ENCODE peak calls at places on chromosome 13, in seven cellular contexts. W is foreskin fibroblast, I is cardiac muscle cell, M is AG04450, K is choroid plexus epithelial cell, C is GM23338, S is tibial nerve. F is an unnamed sample.

GRCh38 chr13:46866150-46866549 is 30.7 kb downstream of the HTR2A start:
- DNase-seq in W (peak), I (peak), M (peak), K (peak), C (peak), S (no peak), F (peak)

GRCh38 chr13:40191186-40191980 is 475.1 kb downstream of the FOXO1 start:
- DNase-seq in W (no peak), I (peak), M (no peak), K (peak), C (no peak), S (no peak), F (no peak)

GRCh38 chr13:21696865-21697448 is 26.1 kb downstream of the FGF9 start:
- DNase-seq in W (no peak), I (no peak), M (no peak), K (no peak), C (no peak), S (no peak), F (no peak)

GRCh38 chr13:27018230-27018875 is 153.3 kb downstream of the USP12 start:
- DNase-seq in W (no peak), I (no peak), M (no peak), K (no peak), C (no peak), S (no peak), F (no peak)

GRCh38 chr13:55432814-55433213 is 1707.9 kb upstream of the PRR20A start:
- DNase-seq in W (no peak), I (no peak), M (no peak), K (no peak), C (no peak), S (no peak), F (no peak)

GRCh38 chr13:59112375-59112774 is 1051.4 kb downstream of the DIAPH3 start:
- DNase-seq in W (peak), I (peak), M (peak), K (peak), C (no peak), S (no peak), F (peak)

GRCh38 chr13:46173656-46174055 is 8.3 kb downstream of the LCP1 start:
- DNase-seq in W (no peak), I (no peak), M (no peak), K (no peak), C (no peak), S (no peak), F (no peak)

GRCh38 chr13:106570354-106570822 is 2.5 kb upstream of the ARGLU1 start:
- DNase-seq in W (peak), I (peak), M (no peak), K (peak), C (peak), S (peak), F (peak)

GRCh38 chr13:23684647-23685046 is 114.4 kb downstream of the TNFRSF19 start:
- DNase-seq in W (no peak), I (no peak), M (no peak), K (no peak), C (no peak), S (no peak), F (no peak)

GRCh38 chr13:87677334-87678234 is 6.4 kb downstream of the SLITRK5 start:
- DNase-seq in W (no peak), I (no peak), M (no peak), K (no peak), C (peak), S (no peak), F (no peak)

GRCh38 chr13:87676254-87677042 is 5.3 kb downstream of the SLITRK5 start:
- DNase-seq in W (no peak), I (no peak), M (no peak), K (no peak), C (peak), S (no peak), F (no peak)

GRCh38 chr13:87678353-87678752 is 7.2 kb downstream of the SLITRK5 start:
- DNase-seq in W (no peak), I (no peak), M (no peak), K (no peak), C (no peak), S (no peak), F (no peak)

GRCh38 chr13:87675851-87676250 is 4.7 kb downstream of the SLITRK5 start:
- DNase-seq in W (no peak), I (no peak), M (no peak), K (no peak), C (no peak), S (no peak), F (no peak)

GRCh38 chr13:87677043-87677333 is 5.8 kb downstream of the SLITRK5 start:
- DNase-seq in W (no peak), I (no peak), M (no peak), K (no peak), C (peak), S (no peak), F (no peak)
- H3K4me3 ChIP-seq in W (no peak), I (peak), M (no peak), K (no peak), C (peak), S (no peak), F (no peak)

GRCh38 chr13:65966991-65967451 is 1263.1 kb downstream of the PCDH9 start:
- DNase-seq in W (no peak), I (peak), M (no peak), K (peak), C (peak), S (no peak), F (peak)
- TF ChIP-seq CTCF in W (peak), I (peak), M (peak), K (peak), C (peak), S (no peak), F (peak)

GRCh38 chr13:98525452-98525851 is 51.5 kb downstream of the STK24 start:
- DNase-seq in W (no peak), I (no peak), M (no peak), K (no peak), C (no peak), S (no peak), F (no peak)

GRCh38 chr13:98524793-98525192 is 52.1 kb downstream of the STK24 start:
- DNase-seq in W (no peak), I (no peak), M (no peak), K (no peak), C (no peak), S (no peak), F (no peak)

GRCh38 chr13:98524391-98524790 is 52.5 kb downstream of the STK24 start:
- DNase-seq in W (no peak), I (no peak), M (no peak), K (peak), C (no peak), S (no peak), F (no peak)

GRCh38 chr13:98521876-98522275 is 55.0 kb downstream of the STK24 start:
- DNase-seq in W (no peak), I (peak), M (no peak), K (no peak), C (no peak), S (no peak), F (no peak)

GRCh38 chr13:98523455-98524102 is 53.3 kb downstream of the STK24 start:
- DNase-seq in W (no peak), I (no peak), M (no peak), K (no peak), C (no peak), S (no peak), F (no peak)
- H3K4me3 ChIP-seq in W (no peak), I (no peak), M (no peak), K (no peak), C (no peak), S (no peak), F (no peak)

GRCh38 chr13:103277959-103278673 is 211.9 kb upstream of the SLC10A2 start:
- DNase-seq in W (no peak), I (peak), M (no peak), K (no peak), C (no peak), S (no peak), F (no peak)
- TF ChIP-seq CTCF in W (no peak), I (peak), M (no peak), K (peak), C (peak), S (no peak), F (no peak)

DNA sequence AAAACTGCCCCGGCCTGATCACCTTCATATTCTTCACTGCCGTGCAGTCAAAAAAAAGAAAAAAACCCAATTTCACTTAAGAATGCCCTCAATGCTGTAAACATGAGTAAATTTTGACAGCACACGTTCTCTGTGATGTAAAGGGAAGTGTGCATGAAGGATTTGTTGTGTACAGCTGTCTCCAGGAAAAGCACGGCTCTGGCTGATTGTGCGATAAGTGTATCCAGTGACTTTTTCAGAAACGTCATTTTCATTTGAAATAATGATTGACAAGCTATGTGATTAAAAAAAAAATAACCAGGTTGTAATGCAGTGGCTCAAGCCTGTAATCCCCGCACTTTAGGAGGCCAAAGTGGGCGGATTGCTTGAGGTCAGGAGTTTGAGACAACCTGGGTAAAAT is 39.6 kb downstream of the ANKRD10 start:
- DNase-seq in W (no peak), I (no peak), M (no peak), K (no peak), C (no peak), S (no peak), F (no peak)
- H3K4me3 ChIP-seq in W (no peak), I (peak), M (no peak), K (no peak), C (peak), S (no peak), F (no peak)

DNA sequence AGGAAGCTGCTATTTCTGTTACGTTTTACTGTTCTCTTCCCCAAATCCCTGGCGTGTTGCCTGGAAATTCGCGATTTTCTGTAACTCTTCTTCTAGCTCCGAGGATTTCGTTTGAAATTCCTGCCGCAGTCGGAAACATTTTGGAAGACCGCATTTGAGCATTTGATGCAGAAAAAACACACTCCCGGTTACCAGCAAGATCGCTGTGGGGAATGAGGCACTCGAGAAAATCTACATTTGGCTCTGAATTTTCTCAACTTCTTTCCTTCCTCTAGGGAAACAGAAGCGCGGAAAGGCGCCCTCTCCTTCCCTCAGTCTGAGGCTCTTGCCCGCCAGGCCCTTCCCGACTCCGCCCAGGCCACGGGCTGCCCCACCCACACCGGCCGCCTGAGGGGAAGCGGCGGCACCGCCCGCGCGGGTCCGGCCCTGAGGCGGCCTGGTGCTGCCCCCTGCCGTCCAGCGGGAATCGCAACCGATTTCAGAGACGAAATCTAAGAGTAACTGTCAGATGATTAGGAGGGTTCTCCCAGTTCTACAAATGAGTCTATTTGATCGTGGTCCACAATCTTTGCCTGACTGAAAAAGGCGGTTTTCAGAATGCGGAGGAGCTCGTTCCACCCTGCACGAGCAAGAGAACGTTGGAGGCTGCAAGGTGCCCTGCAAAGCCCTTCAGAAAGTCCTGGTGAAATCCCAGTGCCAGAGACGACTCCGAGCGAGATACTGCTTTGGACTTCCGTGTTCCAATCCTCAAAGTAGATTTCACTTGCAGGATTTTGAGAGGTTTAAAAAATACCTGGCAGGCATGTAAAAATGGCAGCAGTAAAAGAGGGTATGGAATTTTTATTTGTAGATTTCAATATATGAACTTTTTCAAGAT is 18.4 kb upstream of the TUBGCP3 start:
- DNase-seq in W (peak), I (peak), M (peak), K (peak), C (peak), S (peak), F (peak)
- TF ChIP-seq CTCF in W (peak), I (peak), M (peak), K (peak), C (peak), S (peak), F (peak)

GRCh38 chr13:34300559-34300958 is 482.6 kb downstream of the RFC3 start:
- DNase-seq in W (no peak), I (no peak), M (no peak), K (peak), C (no peak), S (no peak), F (no peak)

GRCh38 chr13:34303346-34303745 is 485.4 kb downstream of the RFC3 start:
- DNase-seq in W (no peak), I (no peak), M (no peak), K (no peak), C (no peak), S (no peak), F (no peak)

DNA sequence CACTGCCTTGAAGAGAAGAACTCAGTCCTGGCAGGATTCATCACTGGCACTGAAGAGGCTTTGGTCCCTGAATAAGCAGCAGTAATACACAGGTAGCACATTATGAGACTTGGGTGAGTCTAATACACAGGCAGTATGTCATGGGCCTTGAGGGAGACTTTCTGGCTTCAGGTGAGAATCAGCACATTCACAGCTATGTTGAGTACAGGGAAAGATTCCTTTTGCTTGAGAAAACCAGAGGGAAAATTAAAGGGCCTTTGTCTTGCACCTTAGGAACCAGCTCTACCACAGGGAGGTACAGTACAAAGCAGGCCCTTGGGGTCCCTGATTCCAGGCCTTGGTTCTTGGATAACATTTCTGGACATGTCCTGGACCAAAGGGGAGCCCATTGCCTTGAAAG is 484.6 kb downstream of the RFC3 start:
- DNase-seq in W (no peak), I (no peak), M (no peak), K (no peak), C (no peak), S (no peak), F (no peak)
- H3K4me3 ChIP-seq in W (no peak), I (no peak), M (no peak), K (no peak), C (no peak), S (no peak), F (no peak)

GRCh38 chr13:60654405-60654804 is 257.4 kb downstream of the TDRD3 start:
- DNase-seq in W (no peak), I (peak), M (no peak), K (peak), C (peak), S (no peak), F (no peak)
- TF ChIP-seq CTCF in W (no peak), I (peak), M (peak), K (peak), C (peak), S (peak), F (peak)

GRCh38 chr13:25214371-25215252 is 42.5 kb upstream of the AMER2 start:
- DNase-seq in W (peak), I (peak), M (no peak), K (peak), C (peak), S (peak), F (peak)

GRCh38 chr13:25213716-25214115 is 41.6 kb upstream of the AMER2 start:
- DNase-seq in W (no peak), I (no peak), M (no peak), K (no peak), C (no peak), S (no peak), F (no peak)

GRCh38 chr13:25215253-25215575 is 43.1 kb upstream of the AMER2 start:
- DNase-seq in W (no peak), I (no peak), M (no peak), K (no peak), C (no peak), S (no peak), F (peak)

GRCh38 chr13:25218011-25218410 is 45.9 kb upstream of the AMER2 start:
- DNase-seq in W (no peak), I (no peak), M (no peak), K (no peak), C (no peak), S (no peak), F (no peak)

DNA sequence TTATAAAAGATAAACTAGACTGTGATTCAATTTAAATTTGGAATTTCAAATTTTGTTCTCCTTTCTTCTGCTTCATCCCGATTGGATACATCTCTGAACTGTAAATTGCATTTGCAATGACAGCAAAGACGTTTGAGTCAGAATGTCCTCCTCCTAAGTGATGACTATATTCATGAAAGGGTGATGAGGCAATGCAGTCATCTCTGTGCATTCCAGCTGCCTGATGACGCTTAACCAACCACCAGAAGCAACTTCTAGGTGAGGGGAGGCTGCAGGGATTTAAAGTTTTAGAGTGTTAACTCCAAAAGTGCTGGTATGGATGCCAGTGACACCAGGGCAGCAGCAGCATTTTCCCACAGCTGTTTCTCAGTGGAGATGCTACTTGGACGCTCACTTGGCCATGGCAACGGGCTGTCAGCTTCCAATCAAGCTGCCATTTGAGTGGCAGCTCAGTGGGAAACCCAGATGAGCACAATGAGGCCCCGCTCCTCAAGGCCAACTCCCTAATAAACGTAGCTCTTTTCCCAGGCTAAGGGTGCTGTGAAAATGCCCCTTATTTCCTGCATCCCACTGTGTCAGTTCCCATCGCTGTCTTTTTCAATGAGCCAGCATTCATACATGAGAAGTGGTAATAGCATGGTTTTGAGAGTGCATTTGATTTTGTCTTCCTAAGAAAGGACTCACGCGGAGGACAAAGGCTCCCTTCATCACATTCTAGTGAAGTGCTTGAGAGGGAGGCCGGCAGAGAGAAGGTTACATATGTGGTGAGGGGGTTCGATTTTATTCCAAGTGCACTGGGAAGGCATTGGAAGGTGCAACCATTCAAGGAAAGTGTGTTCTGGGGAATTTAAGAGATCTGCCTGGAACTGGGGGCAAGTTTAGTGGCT is 45.2 kb upstream of the AMER2 start:
- DNase-seq in W (peak), I (peak), M (no peak), K (peak), C (no peak), S (no peak), F (peak)
- H3K4me3 ChIP-seq in W (no peak), I (no peak), M (no peak), K (no peak), C (no peak), S (no peak), F (no peak)